ENCODE peak calls at places on chromosome 17, in eight cellular contexts. W, V, J, T, N, K, A and P are unnamed samples.

GRCh38 chr17:72545756-72546155 is 424.9 kb downstream of the SOX9 start:
- DNase-seq in W (no peak), V (no peak), J (no peak), T (no peak), N (no peak), K (no peak), A (no peak), P (no peak)

GRCh38 chr17:78974635-78975591 is 4.8 kb downstream of the LGALS3BP start:
- DNase-seq in W (no peak), V (peak), J (no peak), T (no peak), N (no peak), K (peak), A (peak), P (no peak)

GRCh38 chr17:4592240-4593005 is 8.1 kb downstream of the SMTNL2 start:
- DNase-seq in W (no peak), V (no peak), J (no peak), T (no peak), N (no peak), K (no peak), A (no peak), P (no peak)

GRCh38 chr17:73551756-73552155 is 92.5 kb downstream of the SDK2 start:
- DNase-seq in W (no peak), V (peak), J (no peak), T (no peak), N (no peak), K (peak), A (no peak), P (no peak)

GRCh38 chr17:43438626-43439529 is 40.1 kb downstream of the ARL4D start:
- DNase-seq in W (no peak), V (peak), J (no peak), T (no peak), N (no peak), K (no peak), A (peak), P (no peak)

GRCh38 chr17:46010597-46011186 is 11.6 kb downstream of the STH start:
- DNase-seq in W (no peak), V (no peak), J (no peak), T (no peak), N (no peak), K (no peak), A (no peak), P (no peak)

GRCh38 chr17:81154961-81155360 is 10.3 kb upstream of the PVALEF start:
- DNase-seq in W (no peak), V (no peak), J (no peak), T (no peak), N (no peak), K (no peak), A (no peak), P (no peak)

GRCh38 chr17:77493238-77493812 is 352.6 kb downstream of the SEC14L1 start:
- DNase-seq in W (no peak), V (no peak), J (no peak), T (no peak), N (no peak), K (no peak), A (no peak), P (no peak)

GRCh38 chr17:64599187-64599676 is 62.9 kb downstream of the SMURF2 start:
- DNase-seq in W (no peak), V (no peak), J (peak), T (peak), N (peak), K (no peak), A (no peak), P (no peak)

GRCh38 chr17:69913241-69914015 is 161.6 kb upstream of the KCNJ16 start:
- DNase-seq in W (no peak), V (no peak), J (no peak), T (no peak), N (no peak), K (no peak), A (peak), P (no peak)

GRCh38 chr17:15920758-15921239 is 24.1 kb upstream of the ADORA2B start:
- DNase-seq in W (peak), V (no peak), J (no peak), T (no peak), N (no peak), K (no peak), A (peak), P (no peak)